ENCODE peak calls at places on chromosomes 6 and 20, in eight cellular contexts. One of them, this sample, is unnamed.

GRCh38 chr6:46937623-46938022 is 15.9 kb upstream of the ADGRF5 start:
- DNase-seq in lower lobe of right lung: no peak
- DNase-seq in CD4-positive, CD25-positive, alpha-beta regulatory T cell: no peak
- DNase-seq in HepG2: no peak
- DNase-seq in left lung: no peak
- DNase-seq in psoas muscle: no peak
- DNase-seq in brain microvascular endothelial cell: no peak
- DNase-seq in stomach: no peak
- DNase-seq in this sample: no peak

GRCh38 chr6:118565317-118565960 is 17.3 kb downstream of the PLN start:
- DNase-seq in lower lobe of right lung: no peak
- DNase-seq in CD4-positive, CD25-positive, alpha-beta regulatory T cell: peak; percentile 82
- DNase-seq in HepG2: peak; percentile 36
- DNase-seq in left lung: no peak
- DNase-seq in psoas muscle: no peak
- DNase-seq in brain microvascular endothelial cell: no peak
- DNase-seq in stomach: no peak
- DNase-seq in this sample: no peak

GRCh38 chr20:24016560-24016959 is 28.0 kb upstream of the GGTLC1 start:
- DNase-seq in lower lobe of right lung: no peak
- DNase-seq in CD4-positive, CD25-positive, alpha-beta regulatory T cell: no peak
- DNase-seq in HepG2: no peak
- DNase-seq in left lung: no peak
- DNase-seq in psoas muscle: no peak
- DNase-seq in brain microvascular endothelial cell: no peak
- DNase-seq in stomach: no peak
- DNase-seq in this sample: no peak

GRCh38 chr6:4316867-4317400 is 181.6 kb upstream of the ECI2 start:
- DNase-seq in lower lobe of right lung: peak; percentile 56
- DNase-seq in CD4-positive, CD25-positive, alpha-beta regulatory T cell: no peak
- DNase-seq in HepG2: no peak
- DNase-seq in left lung: no peak
- DNase-seq in psoas muscle: peak; percentile 40
- DNase-seq in brain microvascular endothelial cell: peak; percentile 24
- DNase-seq in stomach: peak; percentile 37
- DNase-seq in this sample: peak; percentile 77

GRCh38 chr6:88665131-88665530 is 298.3 kb downstream of the RNGTT start:
- DNase-seq in lower lobe of right lung: no peak
- DNase-seq in CD4-positive, CD25-positive, alpha-beta regulatory T cell: no peak
- DNase-seq in HepG2: no peak
- DNase-seq in left lung: no peak
- DNase-seq in psoas muscle: no peak
- DNase-seq in brain microvascular endothelial cell: no peak
- DNase-seq in stomach: no peak
- DNase-seq in this sample: no peak

GRCh38 chr20:58033026-58033536 is 195.4 kb downstream of the ANKRD60 start:
- DNase-seq in lower lobe of right lung: no peak
- DNase-seq in CD4-positive, CD25-positive, alpha-beta regulatory T cell: no peak
- DNase-seq in HepG2: no peak
- DNase-seq in left lung: no peak
- DNase-seq in psoas muscle: no peak
- DNase-seq in brain microvascular endothelial cell: no peak
- DNase-seq in stomach: no peak
- DNase-seq in this sample: no peak

GRCh38 chr6:106381871-106382270 is 21.4 kb downstream of the CRYBG1 start:
- DNase-seq in lower lobe of right lung: no peak
- DNase-seq in CD4-positive, CD25-positive, alpha-beta regulatory T cell: peak; percentile 68
- DNase-seq in HepG2: no peak
- DNase-seq in left lung: no peak
- DNase-seq in psoas muscle: no peak
- DNase-seq in brain microvascular endothelial cell: no peak
- DNase-seq in stomach: no peak
- DNase-seq in this sample: no peak

GRCh38 chr6:84764332-84765049 is at the start of gene TBX18:
- DNase-seq in lower lobe of right lung: peak; percentile 61
- DNase-seq in CD4-positive, CD25-positive, alpha-beta regulatory T cell: peak; percentile 37
- DNase-seq in HepG2: peak; percentile 35
- DNase-seq in left lung: peak; percentile 82
- DNase-seq in psoas muscle: peak; percentile 89
- DNase-seq in brain microvascular endothelial cell: peak; percentile 100
- DNase-seq in stomach: peak; percentile 39
- DNase-seq in this sample: peak; percentile 99

GRCh38 chr20:43525016-43525415 is 17.5 kb downstream of the L3MBTL1 start:
- DNase-seq in lower lobe of right lung: no peak
- DNase-seq in CD4-positive, CD25-positive, alpha-beta regulatory T cell: no peak
- DNase-seq in HepG2: no peak
- DNase-seq in left lung: no peak
- DNase-seq in psoas muscle: no peak
- DNase-seq in brain microvascular endothelial cell: no peak
- DNase-seq in stomach: no peak
- DNase-seq in this sample: no peak

GRCh38 chr6:111485316-111485715 is 2.3 kb upstream of the REV3L start:
- DNase-seq in lower lobe of right lung: no peak
- DNase-seq in CD4-positive, CD25-positive, alpha-beta regulatory T cell: no peak
- DNase-seq in HepG2: no peak
- DNase-seq in left lung: no peak
- DNase-seq in psoas muscle: no peak
- DNase-seq in brain microvascular endothelial cell: no peak
- DNase-seq in stomach: no peak
- DNase-seq in this sample: no peak

GRCh38 chr6:113824411-113824810 is 32.7 kb upstream of the MARCKS start:
- DNase-seq in lower lobe of right lung: no peak
- DNase-seq in CD4-positive, CD25-positive, alpha-beta regulatory T cell: no peak
- DNase-seq in HepG2: no peak
- DNase-seq in left lung: no peak
- DNase-seq in psoas muscle: no peak
- DNase-seq in brain microvascular endothelial cell: no peak
- DNase-seq in stomach: no peak
- DNase-seq in this sample: no peak

GRCh38 chr20:57652865-57653545 is 32.8 kb upstream of the ZBP1 start:
- DNase-seq in lower lobe of right lung: peak; percentile 26
- DNase-seq in CD4-positive, CD25-positive, alpha-beta regulatory T cell: no peak
- DNase-seq in HepG2: no peak
- DNase-seq in left lung: peak; percentile 65
- DNase-seq in psoas muscle: no peak
- DNase-seq in brain microvascular endothelial cell: no peak
- DNase-seq in stomach: peak; percentile 22
- DNase-seq in this sample: peak; percentile 55

GRCh38 chr6:127641905-127642304 is 64.9 kb downstream of the C6orf58 start:
- DNase-seq in lower lobe of right lung: no peak
- DNase-seq in CD4-positive, CD25-positive, alpha-beta regulatory T cell: peak; percentile 16
- DNase-seq in HepG2: peak; percentile 26
- DNase-seq in left lung: no peak
- DNase-seq in psoas muscle: no peak
- DNase-seq in brain microvascular endothelial cell: peak; percentile 21
- DNase-seq in stomach: no peak
- DNase-seq in this sample: no peak

GRCh38 chr20:57439432-57439831 is 48.2 kb downstream of the RBM38 start:
- DNase-seq in lower lobe of right lung: peak; percentile 90
- DNase-seq in CD4-positive, CD25-positive, alpha-beta regulatory T cell: no peak
- DNase-seq in HepG2: no peak
- DNase-seq in left lung: peak; percentile 93
- DNase-seq in psoas muscle: peak; percentile 60
- DNase-seq in brain microvascular endothelial cell: no peak
- DNase-seq in stomach: peak; percentile 94
- DNase-seq in this sample: peak; percentile 84

GRCh38 chr6:2862712-2863174 is 21.1 kb upstream of the SERPINB1 start:
- DNase-seq in lower lobe of right lung: no peak
- DNase-seq in CD4-positive, CD25-positive, alpha-beta regulatory T cell: peak; percentile 40
- DNase-seq in HepG2: no peak
- DNase-seq in left lung: no peak
- DNase-seq in psoas muscle: no peak
- DNase-seq in brain microvascular endothelial cell: no peak
- DNase-seq in stomach: no peak
- DNase-seq in this sample: no peak

DNA sequence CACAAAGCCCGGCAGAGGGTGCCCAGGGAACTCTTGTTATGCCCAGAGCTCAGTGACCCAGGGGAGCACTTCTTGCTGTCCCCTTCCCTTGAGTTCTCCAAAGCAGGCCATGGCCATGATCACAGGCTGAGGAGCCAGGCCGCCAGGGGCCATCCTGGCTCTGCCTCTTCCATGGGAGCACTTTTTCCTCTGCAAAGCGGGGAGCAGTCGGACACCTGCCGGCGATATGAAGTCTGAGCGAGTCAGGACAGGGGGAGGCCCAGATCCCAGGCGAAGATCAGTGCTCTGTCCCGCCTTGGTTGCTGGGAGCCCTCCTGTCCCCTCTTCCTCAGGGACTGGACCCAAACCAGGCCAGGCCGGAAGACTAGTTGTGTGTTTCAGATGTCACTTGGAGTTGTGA is 67.9 kb downstream of the TCP11 start:
- DNase-seq in lower lobe of right lung: peak; percentile 24
- DNase-seq in CD4-positive, CD25-positive, alpha-beta regulatory T cell: no peak
- DNase-seq in HepG2: no peak
- DNase-seq in left lung: no peak
- DNase-seq in psoas muscle: peak; percentile 2
- DNase-seq in brain microvascular endothelial cell: no peak
- DNase-seq in stomach: no peak
- DNase-seq in this sample: no peak
- H3K36me3 ChIP-seq in lower lobe of right lung: peaks cover 77% of the 10 kb centered on the region
- H3K36me3 ChIP-seq in CD4-positive, CD25-positive, alpha-beta regulatory T cell: no peaks in the 10 kb centered on the region
- H3K36me3 ChIP-seq in HepG2: peaks cover 5% of the 10 kb centered on the region
- H3K36me3 ChIP-seq in left lung: no peaks in the 10 kb centered on the region
- H3K36me3 ChIP-seq in psoas muscle: no peaks in the 10 kb centered on the region
- H3K36me3 ChIP-seq in brain microvascular endothelial cell: no peaks in the 10 kb centered on the region
- H3K36me3 ChIP-seq in stomach: peaks cover 98% of the 10 kb centered on the region
- H3K36me3 ChIP-seq in this sample: peaks cover 34% of the 10 kb centered on the region

GRCh38 chr6:39821739-39822532 is 29.8 kb downstream of the DAAM2 start:
- DNase-seq in lower lobe of right lung: no peak
- DNase-seq in CD4-positive, CD25-positive, alpha-beta regulatory T cell: no peak
- DNase-seq in HepG2: no peak
- DNase-seq in left lung: no peak
- DNase-seq in psoas muscle: no peak
- DNase-seq in brain microvascular endothelial cell: no peak
- DNase-seq in stomach: no peak
- DNase-seq in this sample: no peak
- H3K27ac ChIP-seq in lower lobe of right lung: peak overlapping the region; percentile 72
- H3K27ac ChIP-seq in CD4-positive, CD25-positive, alpha-beta regulatory T cell: no peak overlapping the region
- H3K27ac ChIP-seq in HepG2: no peak overlapping the region
- H3K27ac ChIP-seq in left lung: peak overlapping the region; percentile 93
- H3K27ac ChIP-seq in psoas muscle: peak overlapping the region; percentile 70
- H3K27ac ChIP-seq in brain microvascular endothelial cell: no peak overlapping the region
- H3K27ac ChIP-seq in stomach: peak overlapping the region; percentile 86
- H3K27ac ChIP-seq in this sample: peak overlapping the region; percentile 77

GRCh38 chr6:109461733-109462526 is 6.4 kb upstream of the MICAL1 start:
- DNase-seq in lower lobe of right lung: no peak
- DNase-seq in CD4-positive, CD25-positive, alpha-beta regulatory T cell: no peak
- DNase-seq in HepG2: no peak
- DNase-seq in left lung: no peak
- DNase-seq in psoas muscle: no peak
- DNase-seq in brain microvascular endothelial cell: no peak
- DNase-seq in stomach: no peak
- DNase-seq in this sample: no peak
- H3K36me3 ChIP-seq in lower lobe of right lung: peaks cover 46% of the 10 kb centered on the region
- H3K36me3 ChIP-seq in CD4-positive, CD25-positive, alpha-beta regulatory T cell: peaks cover 56% of the 10 kb centered on the region
- H3K36me3 ChIP-seq in HepG2: peaks cover 7% of the 10 kb centered on the region
- H3K36me3 ChIP-seq in left lung: no peaks in the 10 kb centered on the region
- H3K36me3 ChIP-seq in psoas muscle: peaks cover 7% of the 10 kb centered on the region
- H3K36me3 ChIP-seq in brain microvascular endothelial cell: peaks cover 27% of the 10 kb centered on the region
- H3K36me3 ChIP-seq in stomach: peaks cover 44% of the 10 kb centered on the region
- H3K36me3 ChIP-seq in this sample: peaks cover 28% of the 10 kb centered on the region

DNA sequence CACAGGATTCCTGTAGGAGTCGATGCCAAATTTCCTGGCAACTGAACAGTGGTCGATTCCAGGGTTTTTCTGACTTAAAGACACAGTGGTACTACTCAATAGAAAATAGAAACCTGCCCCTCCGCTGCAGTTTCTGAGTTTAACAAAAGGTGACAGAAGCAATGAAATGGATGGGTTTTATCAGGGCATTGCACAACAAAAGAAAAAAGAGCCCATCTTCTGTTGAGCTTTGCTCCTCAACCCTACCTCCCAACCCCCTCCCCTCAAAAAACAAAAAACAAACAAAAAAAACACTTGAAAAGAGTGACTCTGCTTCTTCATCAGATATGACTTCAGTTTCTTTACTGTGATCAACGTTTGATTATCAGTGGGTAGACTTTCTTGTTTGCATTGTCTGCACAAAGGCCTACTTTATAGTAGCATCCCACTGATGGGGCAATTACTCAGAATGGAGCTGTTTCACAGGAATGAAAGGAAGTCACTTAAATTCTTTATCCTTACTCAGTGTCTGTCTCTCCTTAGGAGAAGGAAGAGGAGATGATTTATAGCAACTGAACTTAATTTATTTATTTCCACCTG is 96.1 kb upstream of the FOXO3 start:
- DNase-seq in lower lobe of right lung: no peak
- DNase-seq in CD4-positive, CD25-positive, alpha-beta regulatory T cell: no peak
- DNase-seq in HepG2: peak; percentile 73
- DNase-seq in left lung: no peak
- DNase-seq in psoas muscle: no peak
- DNase-seq in brain microvascular endothelial cell: no peak
- DNase-seq in stomach: no peak
- DNase-seq in this sample: no peak
- H3K27ac ChIP-seq in lower lobe of right lung: no peak overlapping the region
- H3K27ac ChIP-seq in CD4-positive, CD25-positive, alpha-beta regulatory T cell: no peak overlapping the region
- H3K27ac ChIP-seq in HepG2: no peak overlapping the region
- H3K27ac ChIP-seq in left lung: no peak overlapping the region
- H3K27ac ChIP-seq in psoas muscle: no peak overlapping the region
- H3K27ac ChIP-seq in brain microvascular endothelial cell: no peak overlapping the region
- H3K27ac ChIP-seq in stomach: peak overlapping the region; percentile 45
- H3K27ac ChIP-seq in this sample: no peak overlapping the region

This sample was measured in ascending aorta.